ENCODE peak calls at places on chromosomes 3 and 15, in nine cellular contexts. One of them, this sample, is unnamed. For H3K4me1, the result is how much of the 10 kb centered on the place peaks cover.

GRCh38 chr3:122886251-122886650 is 91.4 kb downstream of the SLC49A4 start:
- DNase-seq in kidney: no peak
- DNase-seq in H1: no peak
- DNase-seq in IMR-90: no peak
- DNase-seq in astrocyte: no peak
- DNase-seq in mammary epithelial cell: no peak
- DNase-seq in PC-3: no peak
- DNase-seq in keratinocyte: no peak
- DNase-seq in endodermal cell: no peak
- DNase-seq in this sample: no peak

GRCh38 chr3:32045091-32045964 is 61.1 kb upstream of the GPD1L start:
- DNase-seq in astrocyte: peak
- DNase-seq in keratinocyte: peak
- DNase-seq in kidney: no peak
- DNase-seq in H1: no peak
- DNase-seq in PC-3: peak
- DNase-seq in endodermal cell: peak
- DNase-seq in mammary epithelial cell: peak
- DNase-seq in IMR-90: peak
- DNase-seq in this sample: peak

GRCh38 chr3:189685854-189686253 is 54.7 kb downstream of the TP63 start:
- DNase-seq in PC-3: peak
- DNase-seq in keratinocyte: no peak
- DNase-seq in endodermal cell: no peak
- DNase-seq in H1: no peak
- DNase-seq in astrocyte: peak
- DNase-seq in kidney: no peak
- DNase-seq in mammary epithelial cell: peak
- DNase-seq in IMR-90: peak
- DNase-seq in this sample: peak

GRCh38 chr3:4850928-4851265 is 128.3 kb upstream of the BHLHE40 start:
- DNase-seq in endodermal cell: no peak
- DNase-seq in PC-3: no peak
- DNase-seq in H1: no peak
- DNase-seq in mammary epithelial cell: no peak
- DNase-seq in keratinocyte: no peak
- DNase-seq in astrocyte: no peak
- DNase-seq in kidney: no peak
- DNase-seq in IMR-90: no peak
- DNase-seq in this sample: no peak

GRCh38 chr15:80455051-80455648 is 51.0 kb downstream of the ARNT2 start:
- DNase-seq in astrocyte: peak
- DNase-seq in keratinocyte: no peak
- DNase-seq in IMR-90: peak
- DNase-seq in PC-3: peak
- DNase-seq in H1: no peak
- DNase-seq in endodermal cell: no peak
- DNase-seq in kidney: no peak
- DNase-seq in mammary epithelial cell: peak
- DNase-seq in this sample: no peak

GRCh38 chr3:55662683-55663082 is 175.6 kb upstream of the WNT5A start:
- DNase-seq in PC-3: peak
- DNase-seq in endodermal cell: no peak
- DNase-seq in keratinocyte: peak
- DNase-seq in astrocyte: peak
- DNase-seq in kidney: no peak
- DNase-seq in mammary epithelial cell: peak
- DNase-seq in IMR-90: peak
- DNase-seq in H1: no peak
- DNase-seq in this sample: no peak

GRCh38 chr3:179769411-179770247 is 116.8 kb downstream of the USP13 start:
- DNase-seq in endodermal cell: no peak
- DNase-seq in H1: no peak
- DNase-seq in mammary epithelial cell: no peak
- DNase-seq in kidney: no peak
- DNase-seq in keratinocyte: no peak
- DNase-seq in IMR-90: no peak
- DNase-seq in PC-3: no peak
- DNase-seq in astrocyte: no peak
- DNase-seq in this sample: no peak

GRCh38 chr3:53495091-53495517 is 693 bp downstream of the CACNA1D start:
- DNase-seq in mammary epithelial cell: no peak
- DNase-seq in astrocyte: no peak
- DNase-seq in PC-3: no peak
- DNase-seq in IMR-90: no peak
- DNase-seq in kidney: no peak
- DNase-seq in keratinocyte: no peak
- DNase-seq in endodermal cell: peak
- DNase-seq in H1: no peak
- DNase-seq in this sample: no peak

GRCh38 chr15:79218588-79219200 is 63.8 kb upstream of the ANKRD34C start:
- DNase-seq in endodermal cell: no peak
- DNase-seq in mammary epithelial cell: no peak
- DNase-seq in H1: no peak
- DNase-seq in astrocyte: no peak
- DNase-seq in IMR-90: peak
- DNase-seq in PC-3: peak
- DNase-seq in keratinocyte: no peak
- DNase-seq in kidney: no peak
- DNase-seq in this sample: peak

GRCh38 chr3:138092023-138092422 is 23.4 kb downstream of the DZIP1L start:
- DNase-seq in keratinocyte: no peak
- DNase-seq in astrocyte: peak
- DNase-seq in H1: no peak
- DNase-seq in IMR-90: peak
- DNase-seq in PC-3: peak
- DNase-seq in mammary epithelial cell: peak
- DNase-seq in kidney: no peak
- DNase-seq in endodermal cell: no peak
- DNase-seq in this sample: no peak

GRCh38 chr3:4734454-4734853 is 241.3 kb downstream of the ITPR1 start:
- DNase-seq in keratinocyte: no peak
- DNase-seq in endodermal cell: no peak
- DNase-seq in mammary epithelial cell: no peak
- DNase-seq in kidney: no peak
- DNase-seq in PC-3: peak
- DNase-seq in H1: no peak
- DNase-seq in astrocyte: no peak
- DNase-seq in IMR-90: no peak
- DNase-seq in this sample: no peak

GRCh38 chr15:80662756-80663553 is 32.2 kb upstream of the ABHD17C start:
- DNase-seq in endodermal cell: no peak
- DNase-seq in astrocyte: no peak
- DNase-seq in IMR-90: no peak
- DNase-seq in PC-3: no peak
- DNase-seq in kidney: no peak
- DNase-seq in H1: no peak
- DNase-seq in mammary epithelial cell: peak
- DNase-seq in keratinocyte: peak
- DNase-seq in this sample: no peak

GRCh38 chr3:55897573-55898224 is 410.6 kb upstream of the WNT5A start:
- DNase-seq in endodermal cell: peak
- DNase-seq in H1: no peak
- DNase-seq in PC-3: peak
- DNase-seq in IMR-90: peak
- DNase-seq in keratinocyte: no peak
- DNase-seq in astrocyte: no peak
- DNase-seq in mammary epithelial cell: peak
- DNase-seq in kidney: no peak
- DNase-seq in this sample: no peak

GRCh38 chr3:157865449-157865862 is 240.8 kb downstream of the SHOX2 start:
- DNase-seq in IMR-90: no peak
- DNase-seq in keratinocyte: no peak
- DNase-seq in mammary epithelial cell: peak
- DNase-seq in PC-3: peak
- DNase-seq in astrocyte: no peak
- DNase-seq in kidney: peak
- DNase-seq in H1: peak
- DNase-seq in endodermal cell: peak
- DNase-seq in this sample: peak

GRCh38 chr15:101773496-101774100 is 29.7 kb upstream of the OR4F6 start:
- DNase-seq in kidney: peak
- DNase-seq in astrocyte: no peak
- DNase-seq in IMR-90: no peak
- DNase-seq in PC-3: peak
- DNase-seq in mammary epithelial cell: no peak
- DNase-seq in endodermal cell: peak
- DNase-seq in keratinocyte: no peak
- DNase-seq in H1: no peak
- DNase-seq in this sample: peak

GRCh38 chr3:40445062-40445461 is 12.1 kb upstream of the RPL14 start:
- DNase-seq in H1: no peak
- DNase-seq in endodermal cell: no peak
- DNase-seq in PC-3: no peak
- DNase-seq in IMR-90: no peak
- DNase-seq in keratinocyte: no peak
- DNase-seq in mammary epithelial cell: no peak
- DNase-seq in kidney: no peak
- DNase-seq in astrocyte: no peak
- DNase-seq in this sample: no peak

GRCh38 chr15:75551076-75551475 is 28.0 kb downstream of the PTPN9 start:
- DNase-seq in astrocyte: no peak
- DNase-seq in keratinocyte: no peak
- DNase-seq in IMR-90: no peak
- DNase-seq in kidney: no peak
- DNase-seq in PC-3: no peak
- DNase-seq in endodermal cell: no peak
- DNase-seq in mammary epithelial cell: no peak
- DNase-seq in H1: no peak
- DNase-seq in this sample: no peak

GRCh38 chr3:188948658-188949400 is 222.9 kb upstream of the TPRG1 start:
- DNase-seq in PC-3: peak
- DNase-seq in keratinocyte: peak
- DNase-seq in astrocyte: peak
- DNase-seq in endodermal cell: peak
- DNase-seq in H1: no peak
- DNase-seq in kidney: no peak
- DNase-seq in IMR-90: peak
- DNase-seq in mammary epithelial cell: peak
- DNase-seq in this sample: peak

GRCh38 chr3:172751188-172751571 is 654 bp downstream of the ECT2 start:
- DNase-seq in H1: no peak
- DNase-seq in IMR-90: peak
- DNase-seq in astrocyte: no peak
- DNase-seq in mammary epithelial cell: peak
- DNase-seq in keratinocyte: no peak
- DNase-seq in endodermal cell: no peak
- DNase-seq in PC-3: peak
- DNase-seq in kidney: no peak
- DNase-seq in this sample: no peak

GRCh38 chr15:74858366-74858735 is 14.8 kb downstream of the SCAMP2 start:
- DNase-seq in H1: no peak
- DNase-seq in keratinocyte: no peak
- DNase-seq in IMR-90: no peak
- DNase-seq in PC-3: no peak
- DNase-seq in kidney: no peak
- DNase-seq in astrocyte: no peak
- DNase-seq in endodermal cell: no peak
- DNase-seq in mammary epithelial cell: no peak
- DNase-seq in this sample: no peak

GRCh38 chr15:95247068-95247984 is 1016.0 kb downstream of the MCTP2 start:
- DNase-seq in keratinocyte: peak
- DNase-seq in mammary epithelial cell: peak
- DNase-seq in endodermal cell: no peak
- DNase-seq in PC-3: peak
- DNase-seq in IMR-90: peak
- DNase-seq in H1: no peak
- DNase-seq in astrocyte: peak
- DNase-seq in kidney: no peak
- DNase-seq in this sample: peak
- H3K9ac ChIP-seq in keratinocyte: no peak
- H3K9ac ChIP-seq in mammary epithelial cell: no peak
- H3K9ac ChIP-seq in endodermal cell: no peak
- H3K9ac ChIP-seq in PC-3: no peak
- H3K9ac ChIP-seq in IMR-90: no peak
- H3K9ac ChIP-seq in H1: no peak
- H3K9ac ChIP-seq in astrocyte: no peak
- H3K9ac ChIP-seq in kidney: no peak
- H3K9ac ChIP-seq in this sample: peak

DNA sequence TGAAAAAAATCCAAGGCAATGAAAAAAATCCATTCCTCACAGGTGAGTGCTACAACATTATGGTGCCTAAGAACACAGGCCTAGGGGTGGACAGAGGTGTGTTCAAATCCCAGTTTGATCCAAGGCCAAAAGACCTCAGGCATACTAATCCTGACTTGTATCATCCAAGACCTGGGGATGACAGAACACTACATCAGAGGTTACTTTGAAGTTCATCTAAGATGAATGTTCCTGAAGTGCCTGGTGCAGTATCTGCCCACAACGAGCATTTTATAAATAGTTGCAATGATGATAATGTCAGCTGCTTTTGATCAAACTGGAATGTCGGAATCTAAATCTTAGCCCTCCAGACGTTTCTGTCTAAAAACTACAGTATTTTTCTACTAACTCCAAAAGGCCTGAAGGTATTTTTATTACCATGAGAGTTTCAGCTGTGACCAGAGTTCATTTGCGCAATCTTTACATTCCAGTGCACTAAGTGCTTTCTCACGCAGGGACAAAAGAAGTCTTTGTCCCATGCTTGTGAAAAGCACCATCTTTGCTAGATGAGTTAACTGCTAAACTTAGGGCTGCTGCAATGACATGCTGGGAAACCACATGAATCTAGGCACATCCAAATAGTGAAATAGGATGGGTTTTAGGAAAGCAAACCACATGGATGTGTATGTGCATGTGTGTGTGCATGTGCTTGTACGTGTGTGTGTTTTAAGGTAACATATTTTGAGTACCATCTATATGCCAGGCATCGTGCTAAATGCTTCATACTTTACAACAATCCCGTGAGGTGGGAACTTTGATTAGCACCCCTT is 18.1 kb downstream of the ANXA2 start:
- DNase-seq in mammary epithelial cell: peak
- DNase-seq in keratinocyte: no peak
- DNase-seq in endodermal cell: peak
- DNase-seq in PC-3: peak
- DNase-seq in kidney: no peak
- DNase-seq in astrocyte: peak
- DNase-seq in H1: no peak
- DNase-seq in IMR-90: peak
- DNase-seq in this sample: peak
- H3K4me1 ChIP-seq in mammary epithelial cell: half or more
- H3K4me1 ChIP-seq in keratinocyte: half or more
- H3K4me1 ChIP-seq in endodermal cell: under half
- H3K4me1 ChIP-seq in PC-3: half or more
- H3K4me1 ChIP-seq in kidney: under half
- H3K4me1 ChIP-seq in astrocyte: half or more
- H3K4me1 ChIP-seq in H1: under half
- H3K4me1 ChIP-seq in IMR-90: under half
- H3K4me1 ChIP-seq in this sample: half or more

GRCh38 chr3:115836944-115837343 is 213.6 kb downstream of the GAP43 start:
- DNase-seq in IMR-90: peak
- DNase-seq in PC-3: peak
- DNase-seq in astrocyte: peak
- DNase-seq in mammary epithelial cell: no peak
- DNase-seq in H1: no peak
- DNase-seq in endodermal cell: no peak
- DNase-seq in keratinocyte: no peak
- DNase-seq in kidney: no peak
- DNase-seq in this sample: peak
- TF ChIP-seq CTCF in IMR-90: peak
- TF ChIP-seq CTCF in PC-3: peak
- TF ChIP-seq CTCF in astrocyte: peak
- TF ChIP-seq CTCF in mammary epithelial cell: peak
- TF ChIP-seq CTCF in H1: no peak
- TF ChIP-seq CTCF in endodermal cell: peak
- TF ChIP-seq CTCF in keratinocyte: peak
- TF ChIP-seq CTCF in kidney: peak
- TF ChIP-seq CTCF in this sample: peak

GRCh38 chr3:72307438-72308105 is 522.6 kb upstream of the PROK2 start:
- DNase-seq in PC-3: no peak
- DNase-seq in mammary epithelial cell: no peak
- DNase-seq in keratinocyte: no peak
- DNase-seq in H1: no peak
- DNase-seq in endodermal cell: no peak
- DNase-seq in astrocyte: no peak
- DNase-seq in kidney: no peak
- DNase-seq in IMR-90: no peak
- DNase-seq in this sample: no peak
- H3K9ac ChIP-seq in PC-3: no peak
- H3K9ac ChIP-seq in mammary epithelial cell: no peak
- H3K9ac ChIP-seq in keratinocyte: no peak
- H3K9ac ChIP-seq in H1: no peak
- H3K9ac ChIP-seq in endodermal cell: no peak
- H3K9ac ChIP-seq in astrocyte: no peak
- H3K9ac ChIP-seq in kidney: peak
- H3K9ac ChIP-seq in IMR-90: no peak
- H3K9ac ChIP-seq in this sample: no peak